ENCODE peak calls at places on chromosomes 16 and 17, in ten cellular contexts. One of them, this sample, is unnamed.

GRCh38 chr16:67537636-67538591 is 9.3 kb downstream of the RIPOR1 start:
- DNase-seq in AG10803: no peak
- DNase-seq in endothelial cell: peak
- DNase-seq in CD8-positive, alpha-beta T cell: peak
- DNase-seq in AG04450: no peak
- DNase-seq in neural crest cell: peak
- DNase-seq in activated B cell treated with CpG ODN at 0.5 μM for 24 hours: peak
- DNase-seq in left ventricle myocardium inferior: peak
- DNase-seq in HFF-Myc: no peak
- DNase-seq in Panc1: no peak
- DNase-seq in this sample: no peak

GRCh38 chr16:57194512-57194911 is 8.4 kb downstream of the RSPRY1 start:
- DNase-seq in neural crest cell: no peak
- DNase-seq in Panc1: peak
- DNase-seq in HFF-Myc: peak
- DNase-seq in CD8-positive, alpha-beta T cell: no peak
- DNase-seq in AG04450: peak
- DNase-seq in left ventricle myocardium inferior: no peak
- DNase-seq in endothelial cell: no peak
- DNase-seq in activated B cell treated with CpG ODN at 0.5 μM for 24 hours: no peak
- DNase-seq in AG10803: peak
- DNase-seq in this sample: peak

GRCh38 chr17:10683853-10684252 is 13.5 kb downstream of the SCO1 start:
- DNase-seq in left ventricle myocardium inferior: no peak
- DNase-seq in activated B cell treated with CpG ODN at 0.5 μM for 24 hours: no peak
- DNase-seq in AG10803: peak
- DNase-seq in HFF-Myc: no peak
- DNase-seq in neural crest cell: no peak
- DNase-seq in AG04450: no peak
- DNase-seq in endothelial cell: no peak
- DNase-seq in CD8-positive, alpha-beta T cell: no peak
- DNase-seq in Panc1: no peak
- DNase-seq in this sample: peak

GRCh38 chr17:66191607-66192377 is at the start of gene CEP112:
- DNase-seq in left ventricle myocardium inferior: peak
- DNase-seq in neural crest cell: peak
- DNase-seq in activated B cell treated with CpG ODN at 0.5 μM for 24 hours: peak
- DNase-seq in HFF-Myc: peak
- DNase-seq in AG04450: no peak
- DNase-seq in Panc1: no peak
- DNase-seq in CD8-positive, alpha-beta T cell: peak
- DNase-seq in endothelial cell: peak
- DNase-seq in AG10803: peak
- DNase-seq in this sample: peak

GRCh38 chr16:10923650-10924214 is 18.5 kb downstream of the DEXI start:
- DNase-seq in neural crest cell: no peak
- DNase-seq in CD8-positive, alpha-beta T cell: no peak
- DNase-seq in AG10803: peak
- DNase-seq in left ventricle myocardium inferior: peak
- DNase-seq in HFF-Myc: no peak
- DNase-seq in Panc1: no peak
- DNase-seq in AG04450: no peak
- DNase-seq in endothelial cell: no peak
- DNase-seq in activated B cell treated with CpG ODN at 0.5 μM for 24 hours: no peak
- DNase-seq in this sample: no peak

GRCh38 chr16:91484-91883 is 13.5 kb downstream of the MPG start:
- DNase-seq in left ventricle myocardium inferior: peak
- DNase-seq in AG10803: no peak
- DNase-seq in Panc1: no peak
- DNase-seq in AG04450: no peak
- DNase-seq in CD8-positive, alpha-beta T cell: no peak
- DNase-seq in neural crest cell: no peak
- DNase-seq in activated B cell treated with CpG ODN at 0.5 μM for 24 hours: no peak
- DNase-seq in HFF-Myc: no peak
- DNase-seq in endothelial cell: no peak
- DNase-seq in this sample: no peak

GRCh38 chr17:83056583-83057396 is 22.6 kb upstream of the METRNL start:
- DNase-seq in Panc1: no peak
- DNase-seq in left ventricle myocardium inferior: no peak
- DNase-seq in activated B cell treated with CpG ODN at 0.5 μM for 24 hours: peak
- DNase-seq in HFF-Myc: no peak
- DNase-seq in endothelial cell: peak
- DNase-seq in AG10803: peak
- DNase-seq in CD8-positive, alpha-beta T cell: no peak
- DNase-seq in neural crest cell: no peak
- DNase-seq in AG04450: no peak
- DNase-seq in this sample: no peak

GRCh38 chr17:82228842-82229685 is at the start of gene SLC16A3:
- DNase-seq in HFF-Myc: no peak
- DNase-seq in endothelial cell: peak
- DNase-seq in activated B cell treated with CpG ODN at 0.5 μM for 24 hours: peak
- DNase-seq in AG10803: peak
- DNase-seq in CD8-positive, alpha-beta T cell: peak
- DNase-seq in neural crest cell: no peak
- DNase-seq in Panc1: no peak
- DNase-seq in AG04450: no peak
- DNase-seq in left ventricle myocardium inferior: peak
- DNase-seq in this sample: peak

GRCh38 chr17:4304417-4305027 is 40.7 kb upstream of the ANKFY1 start:
- DNase-seq in neural crest cell: peak
- DNase-seq in left ventricle myocardium inferior: no peak
- DNase-seq in AG10803: peak
- DNase-seq in Panc1: no peak
- DNase-seq in HFF-Myc: no peak
- DNase-seq in endothelial cell: peak
- DNase-seq in AG04450: no peak
- DNase-seq in activated B cell treated with CpG ODN at 0.5 μM for 24 hours: no peak
- DNase-seq in CD8-positive, alpha-beta T cell: peak
- DNase-seq in this sample: peak

GRCh38 chr17:75605790-75606189 is 18.2 kb downstream of the MYO15B start:
- DNase-seq in AG04450: no peak
- DNase-seq in HFF-Myc: no peak
- DNase-seq in Panc1: no peak
- DNase-seq in CD8-positive, alpha-beta T cell: no peak
- DNase-seq in AG10803: no peak
- DNase-seq in neural crest cell: no peak
- DNase-seq in activated B cell treated with CpG ODN at 0.5 μM for 24 hours: no peak
- DNase-seq in endothelial cell: no peak
- DNase-seq in left ventricle myocardium inferior: no peak
- DNase-seq in this sample: no peak

GRCh38 chr17:75603123-75603522 is 15.5 kb downstream of the MYO15B start:
- DNase-seq in left ventricle myocardium inferior: no peak
- DNase-seq in activated B cell treated with CpG ODN at 0.5 μM for 24 hours: no peak
- DNase-seq in AG10803: no peak
- DNase-seq in HFF-Myc: no peak
- DNase-seq in AG04450: no peak
- DNase-seq in CD8-positive, alpha-beta T cell: no peak
- DNase-seq in neural crest cell: no peak
- DNase-seq in endothelial cell: no peak
- DNase-seq in Panc1: no peak
- DNase-seq in this sample: no peak

GRCh38 chr17:75602644-75603043 is 15.0 kb downstream of the MYO15B start:
- DNase-seq in Panc1: no peak
- DNase-seq in neural crest cell: no peak
- DNase-seq in activated B cell treated with CpG ODN at 0.5 μM for 24 hours: no peak
- DNase-seq in AG04450: no peak
- DNase-seq in AG10803: no peak
- DNase-seq in left ventricle myocardium inferior: no peak
- DNase-seq in endothelial cell: no peak
- DNase-seq in HFF-Myc: no peak
- DNase-seq in CD8-positive, alpha-beta T cell: no peak
- DNase-seq in this sample: no peak

GRCh38 chr17:75601057-75601987 is 13.7 kb downstream of the MYO15B start:
- DNase-seq in endothelial cell: peak
- DNase-seq in CD8-positive, alpha-beta T cell: peak
- DNase-seq in AG10803: peak
- DNase-seq in Panc1: peak
- DNase-seq in HFF-Myc: no peak
- DNase-seq in AG04450: no peak
- DNase-seq in left ventricle myocardium inferior: peak
- DNase-seq in neural crest cell: peak
- DNase-seq in activated B cell treated with CpG ODN at 0.5 μM for 24 hours: peak
- DNase-seq in this sample: peak

GRCh38 chr17:75604034-75604695 is 16.6 kb downstream of the MYO15B start:
- DNase-seq in activated B cell treated with CpG ODN at 0.5 μM for 24 hours: no peak
- DNase-seq in Panc1: no peak
- DNase-seq in AG10803: peak
- DNase-seq in endothelial cell: no peak
- DNase-seq in left ventricle myocardium inferior: no peak
- DNase-seq in AG04450: no peak
- DNase-seq in neural crest cell: no peak
- DNase-seq in CD8-positive, alpha-beta T cell: no peak
- DNase-seq in HFF-Myc: no peak
- DNase-seq in this sample: no peak
- TF ChIP-seq CTCF in activated B cell treated with CpG ODN at 0.5 μM for 24 hours: no peak
- TF ChIP-seq CTCF in Panc1: no peak
- TF ChIP-seq CTCF in AG10803: no peak
- TF ChIP-seq CTCF in endothelial cell: no peak
- TF ChIP-seq CTCF in left ventricle myocardium inferior: no peak
- TF ChIP-seq CTCF in AG04450: no peak
- TF ChIP-seq CTCF in neural crest cell: no peak
- TF ChIP-seq CTCF in CD8-positive, alpha-beta T cell: no peak
- TF ChIP-seq CTCF in HFF-Myc: no peak
- TF ChIP-seq CTCF in this sample: no peak

GRCh38 chr16:87575027-87575804 is 27.1 kb upstream of the JPH3 start:
- DNase-seq in endothelial cell: peak
- DNase-seq in Panc1: no peak
- DNase-seq in left ventricle myocardium inferior: no peak
- DNase-seq in activated B cell treated with CpG ODN at 0.5 μM for 24 hours: no peak
- DNase-seq in HFF-Myc: no peak
- DNase-seq in AG10803: no peak
- DNase-seq in CD8-positive, alpha-beta T cell: no peak
- DNase-seq in AG04450: no peak
- DNase-seq in neural crest cell: no peak
- DNase-seq in this sample: peak
- TF ChIP-seq CTCF in endothelial cell: no peak
- TF ChIP-seq CTCF in Panc1: no peak
- TF ChIP-seq CTCF in left ventricle myocardium inferior: no peak
- TF ChIP-seq CTCF in activated B cell treated with CpG ODN at 0.5 μM for 24 hours: no peak
- TF ChIP-seq CTCF in HFF-Myc: no peak
- TF ChIP-seq CTCF in AG10803: no peak
- TF ChIP-seq CTCF in CD8-positive, alpha-beta T cell: no peak
- TF ChIP-seq CTCF in AG04450: no peak
- TF ChIP-seq CTCF in neural crest cell: no peak
- TF ChIP-seq CTCF in this sample: peak

DNA sequence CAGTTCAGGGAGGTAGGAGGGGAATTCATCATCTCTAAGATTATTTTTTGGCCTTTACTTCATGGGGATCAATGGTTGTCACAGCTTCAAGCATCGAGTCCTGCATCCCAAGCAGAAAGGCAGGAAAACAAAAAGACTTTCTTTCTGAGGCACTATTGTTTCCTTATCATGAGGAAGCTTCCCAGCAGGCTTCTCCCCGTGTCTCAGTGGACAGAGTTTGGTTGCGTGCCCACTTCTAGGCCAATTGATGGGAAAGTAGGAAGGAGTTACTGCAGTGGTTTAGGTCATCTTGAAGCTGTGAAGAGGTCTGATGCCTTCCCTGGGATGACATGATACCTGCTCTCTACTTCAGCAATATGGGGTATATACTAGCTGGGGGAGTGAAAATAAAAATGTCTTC is 175.3 kb upstream of the CDH13 start:
- DNase-seq in endothelial cell: no peak
- DNase-seq in left ventricle myocardium inferior: no peak
- DNase-seq in neural crest cell: no peak
- DNase-seq in AG04450: no peak
- DNase-seq in activated B cell treated with CpG ODN at 0.5 μM for 24 hours: no peak
- DNase-seq in AG10803: no peak
- DNase-seq in HFF-Myc: no peak
- DNase-seq in Panc1: no peak
- DNase-seq in CD8-positive, alpha-beta T cell: no peak
- DNase-seq in this sample: no peak
- TF ChIP-seq CTCF in endothelial cell: no peak
- TF ChIP-seq CTCF in left ventricle myocardium inferior: no peak
- TF ChIP-seq CTCF in neural crest cell: no peak
- TF ChIP-seq CTCF in AG04450: no peak
- TF ChIP-seq CTCF in activated B cell treated with CpG ODN at 0.5 μM for 24 hours: no peak
- TF ChIP-seq CTCF in AG10803: no peak
- TF ChIP-seq CTCF in HFF-Myc: no peak
- TF ChIP-seq CTCF in Panc1: no peak
- TF ChIP-seq CTCF in CD8-positive, alpha-beta T cell: no peak
- TF ChIP-seq CTCF in this sample: no peak

GRCh38 chr16:49830873-49831272 is 25.0 kb downstream of the ZNF423 start:
- DNase-seq in left ventricle myocardium inferior: no peak
- DNase-seq in CD8-positive, alpha-beta T cell: no peak
- DNase-seq in activated B cell treated with CpG ODN at 0.5 μM for 24 hours: no peak
- DNase-seq in HFF-Myc: no peak
- DNase-seq in AG04450: no peak
- DNase-seq in neural crest cell: no peak
- DNase-seq in AG10803: no peak
- DNase-seq in endothelial cell: no peak
- DNase-seq in Panc1: no peak
- DNase-seq in this sample: no peak
- TF ChIP-seq CTCF in left ventricle myocardium inferior: no peak
- TF ChIP-seq CTCF in CD8-positive, alpha-beta T cell: no peak
- TF ChIP-seq CTCF in activated B cell treated with CpG ODN at 0.5 μM for 24 hours: no peak
- TF ChIP-seq CTCF in HFF-Myc: no peak
- TF ChIP-seq CTCF in AG04450: no peak
- TF ChIP-seq CTCF in neural crest cell: no peak
- TF ChIP-seq CTCF in AG10803: no peak
- TF ChIP-seq CTCF in endothelial cell: no peak
- TF ChIP-seq CTCF in Panc1: no peak
- TF ChIP-seq CTCF in this sample: no peak

This sample was measured in choroid plexus epithelial cell.